ENCODE peak calls at places on chromosomes 12 and 14, in nine cellular contexts. S, U, B, X, D, I, Q, F and T are unnamed samples.
A peak's percentile ranks its signal among the peaks of the same experiment; 100 is the strongest.

GRCh38 chr12:80504389-80505153 is 60.5 kb downstream of the PTPRQ start:
- DNase-seq in U (no peak), S (no peak), I (peak; percentile 3), B (no peak), X (no peak), F (no peak), Q (no peak), D (no peak), T (no peak)

GRCh38 chr12:116880817-116881324 is 370 bp downstream of the HRK start:
- DNase-seq in B (no peak), X (peak; percentile 60), F (peak; percentile 33), Q (no peak), U (peak; percentile 50), S (peak; percentile 77), I (peak; percentile 67), D (peak; percentile 44), T (no peak)

GRCh38 chr14:83757896-83758295 is 1772.0 kb upstream of the FLRT2 start:
- DNase-seq in I (no peak), Q (no peak), F (no peak), S (no peak), D (no peak), U (no peak), X (no peak), B (no peak), T (no peak)

GRCh38 chr14:101579372-101580080 is 18.2 kb downstream of the DIO3 start:
- DNase-seq in X (no peak), U (no peak), F (no peak), Q (no peak), S (no peak), I (no peak), B (no peak), D (no peak), T (no peak)

GRCh38 chr12:105611340-105611739 is 280.8 kb downstream of the C12orf75 start:
- DNase-seq in B (no peak), I (no peak), Q (no peak), X (no peak), F (no peak), U (no peak), D (no peak), S (no peak), T (no peak)

GRCh38 chr14:106442857-106443256 is 916.5 kb downstream of the TMEM121 start:
- DNase-seq in Q (no peak), F (no peak), I (peak; percentile 35), X (no peak), D (no peak), U (peak; percentile 36), S (peak; percentile 67), B (no peak), T (peak; percentile 79)

GRCh38 chr12:52643233-52644077 is 8.6 kb downstream of the KRT2 start:
- DNase-seq in U (no peak), D (no peak), S (no peak), F (no peak), I (no peak), Q (no peak), B (no peak), X (no peak), T (no peak)

GRCh38 chr12:101604132-101604531 is 9.4 kb downstream of the MYBPC1 start:
- DNase-seq in S (no peak), U (no peak), B (no peak), X (peak; percentile 34), I (peak; percentile 80), Q (no peak), F (no peak), D (no peak), T (no peak)

GRCh38 chr12:98422359-98422758 is 93.0 kb upstream of the TMPO start:
- DNase-seq in X (no peak), D (no peak), B (no peak), F (no peak), U (no peak), I (no peak), Q (no peak), S (no peak), T (no peak)

GRCh38 chr14:85530626-85531025 is 682 bp downstream of the FLRT2 start:
- DNase-seq in I (no peak), S (no peak), X (no peak), U (no peak), Q (no peak), D (no peak), F (no peak), B (no peak), T (no peak)

GRCh38 chr14:35046751-35047536 is 872 bp downstream of the FAM177A1 start:
- DNase-seq in B (no peak), S (no peak), D (no peak), F (no peak), Q (peak; percentile 26), X (peak; percentile 55), U (no peak), I (no peak), T (no peak)

GRCh38 chr12:131387281-131388163 is 323.4 kb upstream of the SFSWAP start:
- DNase-seq in S (no peak), D (no peak), U (no peak), I (peak; percentile 48), B (no peak), Q (no peak), X (no peak), F (no peak), T (no peak)

GRCh38 chr12:50050410-50051280 is 6.8 kb upstream of the ASIC1 start:
- DNase-seq in S (no peak), F (no peak), U (no peak), I (peak; percentile 90), D (peak; percentile 40), X (no peak), B (no peak), Q (no peak), T (no peak)

GRCh38 chr12:46617167-46617566 is 208.6 kb downstream of the SLC38A4 start:
- DNase-seq in F (no peak), Q (no peak), U (no peak), S (no peak), X (no peak), D (no peak), B (no peak), I (no peak), T (no peak)

GRCh38 chr12:66288121-66288520 is 14.2 kb upstream of the HELB start:
- DNase-seq in S (no peak), B (no peak), X (peak; percentile 12), Q (no peak), U (no peak), D (no peak), I (no peak), F (no peak), T (no peak)

GRCh38 chr14:96038558-96038919 is 623 bp upstream of the C14orf132 start:
- DNase-seq in I (peak; percentile 6), X (peak; percentile 51), S (peak; percentile 20), F (no peak), B (no peak), U (peak; percentile 11), Q (no peak), D (no peak), T (no peak)

GRCh38 chr12:6953417-6954315 is 2.5 kb downstream of the PTPN6 start:
- DNase-seq in S (peak; percentile 81), B (no peak), F (no peak), I (peak; percentile 75), Q (no peak), D (peak; percentile 55), U (peak; percentile 87), X (no peak), T (peak; percentile 87)

GRCh38 chr12:80154261-80154660 is 54.9 kb downstream of the OTOGL start:
- DNase-seq in Q (no peak), D (no peak), X (no peak), U (no peak), B (no peak), F (no peak), S (no peak), I (no peak), T (no peak)

GRCh38 chr12:68638721-68639395 is 28.2 kb downstream of the RAP1B start:
- DNase-seq in Q (no peak), S (no peak), D (no peak), I (peak; percentile 19), X (no peak), B (no peak), U (no peak), F (peak; percentile 81), T (no peak)

GRCh38 chr12:117328556-117329100 is 32.8 kb downstream of the NOS1 start:
- DNase-seq in X (no peak), F (no peak), B (no peak), S (no peak), I (peak; percentile 58), U (no peak), Q (no peak), D (no peak), T (no peak)

GRCh38 chr12:80714055-80714454 is 2.7 kb upstream of the MYF5 start:
- DNase-seq in X (no peak), I (no peak), S (no peak), D (no peak), F (no peak), B (no peak), U (no peak), Q (no peak), T (no peak)

GRCh38 chr14:75690010-75690409 is 29.0 kb downstream of the TTLL5 start:
- DNase-seq in U (no peak), S (no peak), X (no peak), I (no peak), B (no peak), F (no peak), Q (no peak), D (no peak), T (no peak)

GRCh38 chr12:31331242-31331641 is 5.3 kb upstream of the SINHCAF start:
- DNase-seq in I (no peak), B (no peak), Q (no peak), F (no peak), U (no peak), D (no peak), X (no peak), S (no peak), T (no peak)

GRCh38 chr12:107990325-107990724 is 138.8 kb upstream of the WSCD2 start:
- DNase-seq in X (peak; percentile 34), S (peak; percentile 40), Q (no peak), I (peak; percentile 15), U (peak; percentile 26), F (peak; percentile 26), B (peak; percentile 21), D (peak; percentile 66), T (no peak)

GRCh38 chr12:26318661-26319068 is 123.3 kb downstream of the SSPN start:
- DNase-seq in B (no peak), F (peak; percentile 28), X (peak; percentile 76), I (no peak), S (peak; percentile 33), Q (no peak), D (no peak), U (peak; percentile 47), T (no peak)

GRCh38 chr14:75158843-75159614 is 17.4 kb downstream of the TMED10 start:
- DNase-seq in I (no peak), D (no peak), U (no peak), X (no peak), F (no peak), B (no peak), S (no peak), Q (no peak), T (no peak)